ENCODE peak calls at places on chromosomes 6 and 20, in nine cellular contexts. One of them, this sample, is unnamed.
A peak's percentile ranks its signal among the peaks of the same experiment; 100 is the strongest.

GRCh38 chr6:20033697-20034407 is 178.4 kb downstream of the MBOAT1 start:
- DNase-seq in neural progenitor cell: peak; percentile 12
- DNase-seq in suprapubic skin: no peak
- DNase-seq in MM.1S: no peak
- DNase-seq in CD4-positive, alpha-beta memory T cell: no peak
- DNase-seq in ovary: no peak
- DNase-seq in BE2C: no peak
- DNase-seq in CD8-positive, alpha-beta T cell: no peak
- DNase-seq in transverse colon: no peak
- DNase-seq in this sample: no peak

GRCh38 chr6:27866370-27867050 is 45.7 kb downstream of the OR2B2 start:
- DNase-seq in neural progenitor cell: peak; percentile 60
- DNase-seq in suprapubic skin: no peak
- DNase-seq in MM.1S: peak; percentile 72
- DNase-seq in CD4-positive, alpha-beta memory T cell: peak; percentile 79
- DNase-seq in ovary: no peak
- DNase-seq in BE2C: peak; percentile 44
- DNase-seq in CD8-positive, alpha-beta T cell: peak; percentile 20
- DNase-seq in transverse colon: peak; percentile 25
- DNase-seq in this sample: no peak

GRCh38 chr20:8473459-8473858 is 341.4 kb downstream of the PLCB1 start:
- DNase-seq in neural progenitor cell: no peak
- DNase-seq in suprapubic skin: no peak
- DNase-seq in MM.1S: peak; percentile 28
- DNase-seq in CD4-positive, alpha-beta memory T cell: no peak
- DNase-seq in ovary: no peak
- DNase-seq in BE2C: no peak
- DNase-seq in CD8-positive, alpha-beta T cell: no peak
- DNase-seq in transverse colon: no peak
- DNase-seq in this sample: no peak

GRCh38 chr20:7693761-7694160 is 246.5 kb downstream of the HAO1 start:
- DNase-seq in neural progenitor cell: no peak
- DNase-seq in suprapubic skin: no peak
- DNase-seq in MM.1S: no peak
- DNase-seq in CD4-positive, alpha-beta memory T cell: no peak
- DNase-seq in ovary: no peak
- DNase-seq in BE2C: no peak
- DNase-seq in CD8-positive, alpha-beta T cell: no peak
- DNase-seq in transverse colon: no peak
- DNase-seq in this sample: no peak

GRCh38 chr20:582204-582603 is 27.9 kb downstream of the TCF15 start:
- DNase-seq in neural progenitor cell: no peak
- DNase-seq in suprapubic skin: no peak
- DNase-seq in MM.1S: no peak
- DNase-seq in CD4-positive, alpha-beta memory T cell: no peak
- DNase-seq in ovary: no peak
- DNase-seq in BE2C: no peak
- DNase-seq in CD8-positive, alpha-beta T cell: no peak
- DNase-seq in transverse colon: no peak
- DNase-seq in this sample: no peak

GRCh38 chr6:72203983-72204382 is 317.6 kb downstream of the RIMS1 start:
- DNase-seq in neural progenitor cell: no peak
- DNase-seq in suprapubic skin: no peak
- DNase-seq in MM.1S: no peak
- DNase-seq in CD4-positive, alpha-beta memory T cell: no peak
- DNase-seq in ovary: no peak
- DNase-seq in BE2C: no peak
- DNase-seq in CD8-positive, alpha-beta T cell: no peak
- DNase-seq in transverse colon: no peak
- DNase-seq in this sample: no peak

GRCh38 chr20:63501818-63502670 is 3.2 kb upstream of the EEF1A2 start:
- DNase-seq in neural progenitor cell: peak; percentile 48
- DNase-seq in suprapubic skin: no peak
- DNase-seq in MM.1S: peak; percentile 57
- DNase-seq in CD4-positive, alpha-beta memory T cell: no peak
- DNase-seq in ovary: no peak
- DNase-seq in BE2C: peak; percentile 82
- DNase-seq in CD8-positive, alpha-beta T cell: no peak
- DNase-seq in transverse colon: no peak
- DNase-seq in this sample: no peak

GRCh38 chr20:51811040-51811351 is 8.7 kb upstream of the SALL4 start:
- DNase-seq in neural progenitor cell: no peak
- DNase-seq in suprapubic skin: no peak
- DNase-seq in MM.1S: no peak
- DNase-seq in CD4-positive, alpha-beta memory T cell: no peak
- DNase-seq in ovary: no peak
- DNase-seq in BE2C: no peak
- DNase-seq in CD8-positive, alpha-beta T cell: no peak
- DNase-seq in transverse colon: no peak
- DNase-seq in this sample: no peak

GRCh38 chr6:15491986-15492269 is 170.9 kb downstream of the DTNBP1 start:
- DNase-seq in neural progenitor cell: no peak
- DNase-seq in suprapubic skin: no peak
- DNase-seq in MM.1S: no peak
- DNase-seq in CD4-positive, alpha-beta memory T cell: no peak
- DNase-seq in ovary: no peak
- DNase-seq in BE2C: no peak
- DNase-seq in CD8-positive, alpha-beta T cell: no peak
- DNase-seq in transverse colon: no peak
- DNase-seq in this sample: no peak

GRCh38 chr6:44059359-44060342 is 67.6 kb downstream of the MRPL14 start:
- DNase-seq in neural progenitor cell: no peak
- DNase-seq in suprapubic skin: no peak
- DNase-seq in MM.1S: no peak
- DNase-seq in CD4-positive, alpha-beta memory T cell: no peak
- DNase-seq in ovary: no peak
- DNase-seq in BE2C: no peak
- DNase-seq in CD8-positive, alpha-beta T cell: no peak
- DNase-seq in transverse colon: no peak
- DNase-seq in this sample: no peak

GRCh38 chr20:49563015-49563980 is 4.6 kb downstream of the PTGIS start:
- DNase-seq in neural progenitor cell: no peak
- DNase-seq in suprapubic skin: peak; percentile 37
- DNase-seq in MM.1S: no peak
- DNase-seq in CD4-positive, alpha-beta memory T cell: no peak
- DNase-seq in ovary: peak; percentile 20
- DNase-seq in BE2C: no peak
- DNase-seq in CD8-positive, alpha-beta T cell: no peak
- DNase-seq in transverse colon: no peak
- DNase-seq in this sample: no peak

GRCh38 chr20:58713801-58714339 is 21.3 kb downstream of the NPEPL1 start:
- DNase-seq in neural progenitor cell: no peak
- DNase-seq in suprapubic skin: no peak
- DNase-seq in MM.1S: no peak
- DNase-seq in CD4-positive, alpha-beta memory T cell: no peak
- DNase-seq in ovary: no peak
- DNase-seq in BE2C: peak; percentile 13
- DNase-seq in CD8-positive, alpha-beta T cell: no peak
- DNase-seq in transverse colon: peak; percentile 6
- DNase-seq in this sample: no peak

GRCh38 chr6:134584809-134585528 is 267.1 kb upstream of the SGK1 start:
- DNase-seq in neural progenitor cell: no peak
- DNase-seq in suprapubic skin: no peak
- DNase-seq in MM.1S: no peak
- DNase-seq in CD4-positive, alpha-beta memory T cell: no peak
- DNase-seq in ovary: no peak
- DNase-seq in BE2C: no peak
- DNase-seq in CD8-positive, alpha-beta T cell: no peak
- DNase-seq in transverse colon: no peak
- DNase-seq in this sample: no peak

GRCh38 chr6:71410164-71410566 is 121.6 kb downstream of the OGFRL1 start:
- DNase-seq in neural progenitor cell: no peak
- DNase-seq in suprapubic skin: no peak
- DNase-seq in MM.1S: peak; percentile 53
- DNase-seq in CD4-positive, alpha-beta memory T cell: no peak
- DNase-seq in ovary: no peak
- DNase-seq in BE2C: no peak
- DNase-seq in CD8-positive, alpha-beta T cell: no peak
- DNase-seq in transverse colon: no peak
- DNase-seq in this sample: no peak

GRCh38 chr6:158655569-158656450 is 6.0 kb downstream of the SYTL3 start:
- DNase-seq in neural progenitor cell: no peak
- DNase-seq in suprapubic skin: no peak
- DNase-seq in MM.1S: no peak
- DNase-seq in CD4-positive, alpha-beta memory T cell: no peak
- DNase-seq in ovary: no peak
- DNase-seq in BE2C: no peak
- DNase-seq in CD8-positive, alpha-beta T cell: no peak
- DNase-seq in transverse colon: no peak
- DNase-seq in this sample: no peak

DNA sequence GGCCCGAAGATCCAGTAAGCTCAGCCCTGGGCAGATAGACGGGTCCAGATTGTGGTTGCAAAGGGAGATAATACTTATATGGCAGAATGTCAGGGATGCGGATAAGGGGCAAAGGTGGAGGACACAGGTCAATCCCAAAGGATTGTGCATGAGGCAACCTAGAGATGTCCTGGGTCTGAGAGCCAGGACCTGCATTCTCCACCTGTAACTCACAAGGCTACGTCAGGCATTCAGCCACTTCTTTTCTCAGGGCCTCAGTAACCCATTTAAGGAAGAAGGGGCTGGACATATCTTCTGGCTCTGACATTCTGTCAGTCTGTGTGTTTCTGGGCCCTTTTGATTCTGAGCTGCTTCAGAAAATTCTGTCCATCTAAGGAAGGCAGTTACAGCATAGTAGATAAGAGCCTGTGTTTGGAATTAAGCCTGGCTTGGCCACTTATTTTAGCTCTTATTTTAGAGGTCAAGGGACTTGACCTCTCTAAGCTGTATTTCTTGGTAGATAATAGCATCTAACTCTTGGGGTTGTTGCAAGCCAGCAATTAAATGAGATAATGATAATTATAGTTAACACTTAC is 40.2 kb downstream of the CNBD2 start:
- DNase-seq in neural progenitor cell: no peak
- DNase-seq in suprapubic skin: peak; percentile 8
- DNase-seq in MM.1S: no peak
- DNase-seq in CD4-positive, alpha-beta memory T cell: no peak
- DNase-seq in ovary: no peak
- DNase-seq in BE2C: no peak
- DNase-seq in CD8-positive, alpha-beta T cell: no peak
- DNase-seq in transverse colon: no peak
- DNase-seq in this sample: no peak
- H3K27me3 ChIP-seq in neural progenitor cell: no peaks in the 10 kb centered on the region
- H3K27me3 ChIP-seq in suprapubic skin: no peaks in the 10 kb centered on the region
- H3K27me3 ChIP-seq in MM.1S: no peaks in the 10 kb centered on the region
- H3K27me3 ChIP-seq in CD4-positive, alpha-beta memory T cell: no peaks in the 10 kb centered on the region
- H3K27me3 ChIP-seq in ovary: no peaks in the 10 kb centered on the region
- H3K27me3 ChIP-seq in BE2C: no peaks in the 10 kb centered on the region
- H3K27me3 ChIP-seq in CD8-positive, alpha-beta T cell: no peaks in the 10 kb centered on the region
- H3K27me3 ChIP-seq in transverse colon: no peaks in the 10 kb centered on the region
- H3K27me3 ChIP-seq in this sample: no peaks in the 10 kb centered on the region

DNA sequence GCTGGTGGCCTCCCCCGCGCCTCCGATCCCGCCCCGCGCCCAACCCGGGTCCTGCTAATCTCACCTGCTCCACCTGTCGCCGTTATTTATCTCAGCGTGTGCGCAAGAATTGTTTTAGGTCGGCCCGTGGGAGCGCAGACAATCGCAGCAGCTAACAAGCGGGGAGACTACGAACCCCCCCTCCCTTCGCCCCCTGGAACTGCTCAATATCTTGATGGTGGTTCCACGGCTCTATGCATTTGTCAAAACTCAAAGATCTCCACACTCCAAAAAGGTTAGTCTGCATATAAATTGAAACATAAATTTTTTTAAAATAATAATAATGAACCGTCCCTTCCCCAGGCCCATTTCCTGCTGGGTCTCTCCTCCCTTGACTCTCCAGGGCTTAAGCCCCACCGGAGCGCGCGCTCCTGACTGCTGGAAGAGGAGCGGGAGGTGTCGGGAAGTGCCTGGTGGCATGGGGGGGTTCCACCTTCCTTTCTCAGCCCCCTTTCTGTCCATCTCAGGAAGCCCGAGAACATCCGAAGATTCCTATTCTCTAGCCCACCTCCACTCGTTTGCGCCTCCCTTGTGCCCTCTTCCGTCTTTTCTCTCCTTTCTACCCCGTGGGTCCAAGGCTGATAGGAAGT is 1.6 kb upstream of the MDGA1 start:
- DNase-seq in neural progenitor cell: no peak
- DNase-seq in suprapubic skin: no peak
- DNase-seq in MM.1S: peak; percentile 61
- DNase-seq in CD4-positive, alpha-beta memory T cell: peak; percentile 82
- DNase-seq in ovary: no peak
- DNase-seq in BE2C: no peak
- DNase-seq in CD8-positive, alpha-beta T cell: no peak
- DNase-seq in transverse colon: peak; percentile 63
- DNase-seq in this sample: no peak
- H3K27me3 ChIP-seq in neural progenitor cell: peaks cover 76% of the 10 kb centered on the region
- H3K27me3 ChIP-seq in suprapubic skin: peaks cover 43% of the 10 kb centered on the region
- H3K27me3 ChIP-seq in MM.1S: peaks cover 48% of the 10 kb centered on the region
- H3K27me3 ChIP-seq in CD4-positive, alpha-beta memory T cell: peaks cover 8% of the 10 kb centered on the region
- H3K27me3 ChIP-seq in ovary: no peaks in the 10 kb centered on the region
- H3K27me3 ChIP-seq in BE2C: no peaks in the 10 kb centered on the region
- H3K27me3 ChIP-seq in CD8-positive, alpha-beta T cell: peaks cover 21% of the 10 kb centered on the region
- H3K27me3 ChIP-seq in transverse colon: peaks cover 52% of the 10 kb centered on the region
- H3K27me3 ChIP-seq in this sample: no peaks in the 10 kb centered on the region

DNA sequence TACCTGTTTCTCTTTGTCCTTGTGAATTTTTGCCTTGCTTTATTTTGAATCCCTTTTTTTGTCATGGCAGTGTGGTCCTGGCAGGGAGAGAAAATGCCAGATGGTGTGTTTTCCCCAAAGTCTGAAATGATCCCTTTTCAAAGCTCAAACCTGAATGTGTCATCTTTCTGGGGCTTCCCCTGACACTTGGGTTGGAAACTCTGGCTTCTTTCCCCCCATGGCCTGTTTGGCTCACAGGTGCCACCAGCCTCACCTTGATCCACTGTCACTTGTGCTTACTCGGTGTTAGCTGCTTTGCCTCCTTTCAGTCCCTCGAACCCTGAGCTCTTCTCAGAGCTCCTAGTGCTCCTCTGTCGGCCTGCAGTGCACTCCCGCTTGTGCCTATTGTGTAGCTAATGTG is 22.3 kb downstream of the MYBL2 start:
- DNase-seq in neural progenitor cell: no peak
- DNase-seq in suprapubic skin: no peak
- DNase-seq in MM.1S: no peak
- DNase-seq in CD4-positive, alpha-beta memory T cell: no peak
- DNase-seq in ovary: no peak
- DNase-seq in BE2C: no peak
- DNase-seq in CD8-positive, alpha-beta T cell: no peak
- DNase-seq in transverse colon: no peak
- DNase-seq in this sample: no peak
- H3K27me3 ChIP-seq in neural progenitor cell: no peaks in the 10 kb centered on the region
- H3K27me3 ChIP-seq in suprapubic skin: no peaks in the 10 kb centered on the region
- H3K27me3 ChIP-seq in MM.1S: no peaks in the 10 kb centered on the region
- H3K27me3 ChIP-seq in CD4-positive, alpha-beta memory T cell: no peaks in the 10 kb centered on the region
- H3K27me3 ChIP-seq in ovary: no peaks in the 10 kb centered on the region
- H3K27me3 ChIP-seq in BE2C: no peaks in the 10 kb centered on the region
- H3K27me3 ChIP-seq in CD8-positive, alpha-beta T cell: no peaks in the 10 kb centered on the region
- H3K27me3 ChIP-seq in transverse colon: no peaks in the 10 kb centered on the region
- H3K27me3 ChIP-seq in this sample: no peaks in the 10 kb centered on the region

DNA sequence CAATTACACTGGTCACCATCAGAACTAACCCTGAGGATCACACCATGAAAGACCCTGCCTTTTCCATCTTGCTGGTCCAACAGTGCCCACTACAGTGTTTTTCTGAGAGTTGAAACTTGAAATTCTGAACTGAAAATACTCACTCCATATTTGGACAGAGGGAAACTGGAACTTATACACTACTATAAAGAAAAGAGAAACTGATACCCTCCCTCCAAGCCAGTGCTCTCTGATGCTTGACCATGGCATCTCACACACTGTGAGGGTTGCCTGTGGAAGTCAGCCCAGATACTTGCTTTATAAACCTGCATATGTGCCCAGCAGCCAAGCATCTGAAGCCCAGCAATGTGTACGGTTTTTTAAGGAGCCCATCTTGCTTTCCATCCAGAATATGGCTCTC is 108.7 kb downstream of the FOXA2 start:
- DNase-seq in neural progenitor cell: no peak
- DNase-seq in suprapubic skin: no peak
- DNase-seq in MM.1S: peak; percentile 55
- DNase-seq in CD4-positive, alpha-beta memory T cell: no peak
- DNase-seq in ovary: no peak
- DNase-seq in BE2C: no peak
- DNase-seq in CD8-positive, alpha-beta T cell: no peak
- DNase-seq in transverse colon: no peak
- DNase-seq in this sample: no peak
- H3K27me3 ChIP-seq in neural progenitor cell: peaks cover 3% of the 10 kb centered on the region
- H3K27me3 ChIP-seq in suprapubic skin: peaks cover 4% of the 10 kb centered on the region
- H3K27me3 ChIP-seq in MM.1S: no peaks in the 10 kb centered on the region
- H3K27me3 ChIP-seq in CD4-positive, alpha-beta memory T cell: no peaks in the 10 kb centered on the region
- H3K27me3 ChIP-seq in ovary: no peaks in the 10 kb centered on the region
- H3K27me3 ChIP-seq in BE2C: no peaks in the 10 kb centered on the region
- H3K27me3 ChIP-seq in CD8-positive, alpha-beta T cell: no peaks in the 10 kb centered on the region
- H3K27me3 ChIP-seq in transverse colon: no peaks in the 10 kb centered on the region
- H3K27me3 ChIP-seq in this sample: no peaks in the 10 kb centered on the region